ENCODE peak calls at places on chromosomes 6 and 20, in six cellular contexts. R is activated gamma-delta T cell treated with Interleukin-2 at 50 U/mL for 16 hours, S is omental fat pad, Z is adipocyte, U is T-helper 1 cell, K is D341Med. Q is an unnamed sample.

GRCh38 chr20:47432251-47433210 is 69.2 kb upstream of the NCOA3 start:
- DNase-seq in S (no peak), U (no peak), K (no peak), R (no peak), Z (no peak), Q (no peak)

GRCh38 chr20:59307270-59307669 is 6.9 kb downstream of the EDN3 start:
- DNase-seq in U (no peak), Z (no peak), K (no peak), R (no peak), S (no peak), Q (no peak)

GRCh38 chr20:23122321-23122720 is 36.2 kb upstream of the CD93 start:
- DNase-seq in K (no peak), U (no peak), S (no peak), R (no peak), Z (no peak), Q (no peak)

GRCh38 chr6:66226099-66226498 is 519.1 kb upstream of the EYS start:
- DNase-seq in R (no peak), S (no peak), Z (no peak), K (peak; percentile 36), U (no peak), Q (no peak)

GRCh38 chr6:17588011-17588410 is 12.1 kb upstream of the FAM8A1 start:
- DNase-seq in S (no peak), U (no peak), R (no peak), K (no peak), Z (no peak), Q (no peak)

GRCh38 chr6:166381733-166382499 is 824 bp downstream of the MPC1 start:
- DNase-seq in S (peak; percentile 34), Z (peak; percentile 71), R (peak; percentile 58), U (peak; percentile 60), K (peak; percentile 85), Q (peak; percentile 93)

GRCh38 chr6:39378175-39378889 is 55.8 kb upstream of the KCNK16 start:
- DNase-seq in U (no peak), R (no peak), S (no peak), K (no peak), Z (no peak), Q (no peak)

GRCh38 chr6:54282186-54282585 is 26.1 kb upstream of the TINAG start:
- DNase-seq in R (no peak), K (no peak), Z (peak; percentile 79), U (no peak), S (no peak), Q (no peak)

GRCh38 chr6:37667050-37667814 is 30.5 kb downstream of the MDGA1 start:
- DNase-seq in S (no peak), Z (peak; percentile 58), K (no peak), U (no peak), R (no peak), Q (no peak)

GRCh38 chr6:30450908-30451818 is 38.1 kb upstream of the HLA-E start:
- DNase-seq in S (no peak), U (peak; percentile 50), Z (peak; percentile 69), K (no peak), R (peak; percentile 46), Q (no peak)

GRCh38 chr6:129233458-129234134 is 350.7 kb downstream of the LAMA2 start:
- DNase-seq in R (no peak), S (no peak), U (no peak), K (no peak), Z (no peak), Q (no peak)

GRCh38 chr6:126786262-126786661 is 332.2 kb upstream of the RSPO3 start:
- DNase-seq in U (no peak), R (no peak), K (no peak), Z (no peak), S (no peak), Q (no peak)

GRCh38 chr6:159002432-159003160 is 2.6 kb upstream of the RSPH3 start:
- DNase-seq in Z (peak; percentile 18), R (no peak), U (no peak), S (no peak), K (no peak), Q (no peak)

GRCh38 chr6:73803562-73804221 is 107.7 kb downstream of the CD109 start:
- DNase-seq in U (no peak), R (no peak), K (peak; percentile 62), Z (peak; percentile 95), S (no peak), Q (no peak)

GRCh38 chr6:138620630-138621029 is 121.3 kb upstream of the NHSL1 start:
- DNase-seq in S (no peak), U (no peak), Z (no peak), R (no peak), K (no peak), Q (no peak)

GRCh38 chr6:34522740-34523139 is 33.4 kb downstream of the SPDEF start:
- DNase-seq in U (no peak), Z (no peak), S (no peak), R (no peak), K (no peak), Q (no peak)

GRCh38 chr6:158539363-158539762 is 20.5 kb upstream of the TMEM181 start:
- DNase-seq in U (no peak), Z (no peak), K (no peak), S (no peak), R (no peak), Q (no peak)

GRCh38 chr20:7736336-7736735 is 203.9 kb downstream of the HAO1 start:
- DNase-seq in U (no peak), S (no peak), K (no peak), Z (no peak), R (no peak), Q (no peak)

GRCh38 chr6:20652691-20653479 is 118.6 kb downstream of the CDKAL1 start:
- DNase-seq in R (no peak), Z (no peak), S (no peak), U (no peak), K (no peak), Q (no peak)

GRCh38 chr6:17798477-17798876 is 91.8 kb upstream of the NUP153 start:
- DNase-seq in R (no peak), S (no peak), Z (no peak), K (no peak), U (no peak), Q (no peak)

GRCh38 chr6:169417101-169417500 is 163.5 kb upstream of the THBS2 start:
- DNase-seq in R (no peak), K (no peak), U (no peak), Z (no peak), S (no peak), Q (no peak)

GRCh38 chr6:113630738-113631535 is 226.2 kb upstream of the MARCKS start:
- DNase-seq in K (no peak), R (no peak), Z (peak; percentile 73), S (no peak), U (no peak), Q (no peak)

Q was measured in H1.